ENCODE peak calls at places on chromosomes 4 and X, in four cellular contexts. F is HCT116, Y is HepG2, M is A549. T is an unnamed sample.
A peak's percentile ranks its signal among the peaks of the same experiment; 100 is the strongest.

GRCh38 chr4:183950536-183950935 is 45.4 kb downstream of the STOX2 start:
- DNase-seq in Y (no peak), M (no peak), F (no peak), T (no peak)

GRCh38 chrX:129772796-129773431 is 6.8 kb upstream of the SASH3 start:
- DNase-seq in M (no peak), Y (no peak), F (no peak), T (no peak)

GRCh38 chrX:3119376-3119775 is 78.1 kb downstream of the ARSF start:
- DNase-seq in M (no peak), Y (no peak), F (no peak), T (no peak)

GRCh38 chr4:144712775-144713174 is 66.8 kb downstream of the HHIP start:
- DNase-seq in Y (no peak), M (no peak), F (no peak), T (no peak)

GRCh38 chr4:103026868-103027267 is 7.4 kb upstream of the SLC9B1 start:
- DNase-seq in M (no peak), F (no peak), Y (no peak), T (no peak)

GRCh38 chr4:74094227-74094626 is 4.8 kb downstream of the CXCL2 start:
- DNase-seq in M (no peak), F (no peak), Y (no peak), T (no peak)

GRCh38 chrX:136157187-136157586 is 9.9 kb downstream of the FHL1 start:
- DNase-seq in M (no peak), Y (no peak), F (no peak), T (no peak)

GRCh38 chr4:30720021-30720655 is at the start of gene PCDH7:
- DNase-seq in Y (no peak), M (peak; percentile 7), F (no peak), T (no peak)

GRCh38 chr4:102868153-102868781 is 525 bp upstream of the CISD2 start:
- DNase-seq in Y (no peak), F (no peak), M (no peak), T (no peak)

GRCh38 chr4:65416875-65417274 is 253.4 kb downstream of the EPHA5 start:
- DNase-seq in F (no peak), M (no peak), Y (no peak), T (no peak)

GRCh38 chrX:39821011-39821708 is 276.6 kb downstream of the BCOR start:
- DNase-seq in Y (no peak), F (no peak), M (peak; percentile 33), T (no peak)

GRCh38 chrX:46938589-46938988 is 26.4 kb downstream of the JADE3 start:
- DNase-seq in M (no peak), Y (no peak), F (no peak), T (no peak)

GRCh38 chr4:44145868-44146267 is 302.7 kb downstream of the KCTD8 start:
- DNase-seq in F (no peak), Y (no peak), M (no peak), T (no peak)

GRCh38 chrX:46961574-46962279 is 49.5 kb downstream of the JADE3 start:
- DNase-seq in F (no peak), Y (no peak), M (no peak), T (no peak)

GRCh38 chr4:139581096-139581495 is 25.1 kb upstream of the SETD7 start:
- DNase-seq in Y (no peak), M (no peak), F (no peak), T (no peak)

GRCh38 chrX:27674491-27674890 is 84.3 kb downstream of the DCAF8L2 start:
- DNase-seq in Y (no peak), M (no peak), F (no peak), T (no peak)

GRCh38 chr4:113300384-113301011 is 251.0 kb downstream of the ANK2 start:
- DNase-seq in M (peak; percentile 7), Y (peak; percentile 4), F (peak; percentile 49), T (no peak)

GRCh38 chr4:173642509-173642908 is 112.5 kb upstream of the HAND2 start:
- DNase-seq in F (no peak), Y (no peak), M (no peak), T (no peak)

GRCh38 chrX:117978402-117978801 is 138.2 kb downstream of the KLHL13 start:
- DNase-seq in M (no peak), Y (no peak), F (no peak), T (no peak)

GRCh38 chrX:155211208-155211607 is 5.1 kb upstream of the VBP1 start:
- DNase-seq in M (no peak), F (no peak), Y (no peak), T (no peak)

GRCh38 chrX:107684956-107685385 is 56.7 kb downstream of the PRPS1 start:
- DNase-seq in F (no peak), M (no peak), Y (no peak), T (no peak)

DNA sequence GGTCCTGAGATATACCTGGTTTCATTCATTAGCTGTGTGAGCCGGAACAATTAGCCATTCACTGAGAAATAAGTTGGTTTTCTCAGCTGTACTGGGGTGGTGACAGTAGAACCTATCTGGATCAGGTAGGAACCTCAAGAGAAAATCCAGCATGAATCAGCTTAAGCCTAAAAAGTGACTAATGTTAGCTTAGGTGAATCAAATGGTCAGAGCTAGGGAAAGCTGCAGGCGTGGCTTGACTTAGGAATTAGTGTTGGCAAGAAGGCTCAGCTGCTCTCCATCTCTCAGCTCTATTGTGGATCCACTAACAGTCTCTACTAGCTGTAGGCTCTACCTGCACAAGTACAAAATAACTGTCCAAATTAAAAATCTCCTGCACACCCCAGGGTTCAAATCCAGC is 1025.5 kb downstream of the RAB28 start:
- DNase-seq in F (no peak), Y (no peak), M (no peak), T (no peak)
- TF ChIP-seq REST in F (no peak), Y (no peak), M (no peak), T (no peak)

GRCh38 chr4:7034262-7035081 is 8.7 kb upstream of the TADA2B start:
- DNase-seq in M (peak; percentile 87), Y (peak; percentile 91), F (no peak), T (no peak)
- TF ChIP-seq REST in M (no peak), Y (no peak), F (no peak), T (no peak)

GRCh38 chr4:14415146-14415545 is 587.1 kb upstream of the CPEB2 start:
- DNase-seq in F (no peak), M (no peak), Y (no peak), T (no peak)
- TF ChIP-seq REST in F (peak; percentile 2), M (peak; percentile 87), Y (no peak), T (peak; percentile 66)

GRCh38 chr4:108055787-108056186 is 66.1 kb downstream of the HADH start:
- DNase-seq in F (no peak), Y (no peak), M (no peak), T (no peak)

GRCh38 chr4:108058685-108059440 is 69.2 kb downstream of the HADH start:
- DNase-seq in Y (peak; percentile 27), M (no peak), F (peak; percentile 68), T (no peak)

GRCh38 chr4:108054025-108054424 is 64.3 kb downstream of the HADH start:
- DNase-seq in Y (no peak), F (no peak), M (no peak), T (no peak)

GRCh38 chr4:108053281-108053701 is 63.6 kb downstream of the HADH start:
- DNase-seq in F (no peak), M (no peak), Y (no peak), T (no peak)

DNA sequence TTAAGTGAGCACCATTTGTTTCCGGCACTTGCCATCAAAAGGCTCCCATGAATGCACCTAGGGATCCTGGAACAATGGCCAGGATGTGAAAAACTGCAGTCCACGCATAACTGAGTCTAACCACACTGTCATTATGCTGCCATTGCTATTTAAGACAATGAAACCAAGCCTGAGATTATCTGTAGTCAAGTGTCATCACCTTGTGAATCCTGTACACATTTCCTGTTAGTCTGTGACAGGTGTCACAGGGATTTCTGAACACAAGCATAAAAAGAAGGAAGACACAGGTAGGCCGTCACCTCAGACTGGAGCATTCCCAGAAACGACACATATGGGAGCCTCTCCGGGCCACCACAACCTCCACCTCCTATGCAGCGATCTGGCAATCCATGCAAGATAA is 66.7 kb downstream of the HADH start:
- DNase-seq in Y (no peak), M (no peak), F (no peak), T (no peak)
- TF ChIP-seq REST in Y (no peak), M (no peak), F (no peak), T (no peak)

DNA sequence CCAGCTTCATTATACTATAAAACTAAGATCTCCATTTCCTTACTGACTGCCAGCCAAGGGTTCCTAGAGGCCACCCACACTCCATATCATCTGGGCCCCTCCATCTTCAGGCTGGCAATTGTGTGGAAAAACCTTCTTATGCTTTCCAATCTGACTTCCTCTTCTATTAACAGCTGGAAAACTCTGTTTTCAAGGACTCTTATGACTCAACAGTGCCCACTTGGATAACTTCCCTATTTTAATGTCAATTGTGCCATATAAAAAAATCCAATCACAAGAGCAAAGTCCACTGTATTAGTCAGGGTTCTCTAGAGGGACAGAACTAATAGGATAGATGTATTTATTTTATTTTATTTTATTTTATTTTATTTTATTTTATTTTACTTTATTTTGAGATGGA is 41.0 kb upstream of the CPEB2 start:
- DNase-seq in F (no peak), Y (no peak), M (no peak), T (no peak)
- TF ChIP-seq REST in F (no peak), Y (no peak), M (no peak), T (no peak)

DNA sequence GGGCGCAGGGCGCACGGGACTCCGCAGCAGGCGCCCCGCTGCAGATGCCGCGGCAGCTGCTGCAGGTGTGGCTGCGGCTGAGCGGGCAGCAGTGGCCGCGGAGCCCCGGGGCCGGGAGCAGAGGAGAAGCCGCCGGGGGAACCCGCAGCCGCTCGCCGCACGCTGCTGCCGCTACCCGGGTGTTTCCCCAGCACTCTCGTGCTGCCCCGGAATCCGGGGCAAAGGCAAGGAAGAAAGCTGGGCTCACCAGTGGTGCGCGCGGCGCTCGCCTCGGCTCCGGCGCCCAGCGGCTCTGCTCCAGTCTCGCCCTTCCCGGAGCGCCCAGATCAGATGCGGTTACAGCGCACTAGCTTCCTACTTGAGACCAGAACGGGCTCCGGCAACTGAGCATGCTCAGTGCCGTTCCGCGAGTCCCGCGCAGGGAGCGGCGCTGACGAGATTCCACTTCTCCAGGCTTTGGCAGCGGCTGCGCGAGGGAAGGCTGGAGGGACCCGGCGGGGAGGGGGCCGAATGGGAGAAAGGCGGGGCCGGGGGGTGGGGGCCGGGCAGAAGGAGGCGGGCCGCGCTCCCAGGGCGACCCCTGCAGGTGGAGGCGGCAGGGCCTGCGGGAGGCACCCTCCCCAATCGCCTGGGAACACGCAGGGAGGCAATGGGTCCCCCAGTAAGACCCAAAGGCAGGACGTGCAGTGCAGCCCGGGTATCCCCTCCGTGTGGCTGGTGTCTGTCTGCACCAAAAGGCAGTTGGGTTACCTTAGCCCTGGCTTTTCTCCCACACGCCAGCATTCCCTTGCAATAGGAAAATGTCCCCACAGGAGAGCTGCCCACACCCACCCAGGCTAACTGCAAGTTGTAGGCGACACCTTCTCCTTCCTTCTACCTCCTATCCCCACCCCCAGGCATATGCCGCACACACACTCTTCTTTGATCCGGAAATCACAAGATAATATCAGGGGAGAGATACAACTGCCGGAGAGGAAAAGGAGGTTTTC is at the start of gene APBB2:
- DNase-seq in Y (peak; percentile 94), M (peak; percentile 86), F (peak; percentile 93), T (peak; percentile 84)
- TF ChIP-seq REST in Y (no peak), M (no peak), F (no peak), T (no peak)

T was measured in Panc1.